ENCODE peak calls at places on chromosomes 11 and 22, in four cellular contexts. One of them, this sample, is unnamed. For H3K36me3, the result is how much of the 10 kb centered on the place peaks cover.

GRCh38 chr11:125358254-125358840 is 137.7 kb downstream of the FEZ1 start:
- DNase-seq in heart right ventricle: no peak
- DNase-seq in NT2/D1: no peak
- DNase-seq in GM23248: peak
- DNase-seq in this sample: no peak

GRCh38 chr22:43533656-43534428 is 122.0 kb downstream of the MPPED1 start:
- DNase-seq in heart right ventricle: no peak
- DNase-seq in NT2/D1: no peak
- DNase-seq in GM23248: no peak
- DNase-seq in this sample: no peak

GRCh38 chr11:12810497-12810896 is 136.3 kb downstream of the TEAD1 start:
- DNase-seq in heart right ventricle: no peak
- DNase-seq in NT2/D1: no peak
- DNase-seq in GM23248: peak
- DNase-seq in this sample: no peak

GRCh38 chr22:39536711-39537110 is 4.2 kb upstream of the RPS19BP1 start:
- DNase-seq in heart right ventricle: no peak
- DNase-seq in NT2/D1: no peak
- DNase-seq in GM23248: no peak
- DNase-seq in this sample: no peak

GRCh38 chr11:17257200-17257599 is 19.3 kb upstream of the NUCB2 start:
- DNase-seq in heart right ventricle: no peak
- DNase-seq in NT2/D1: no peak
- DNase-seq in GM23248: peak
- DNase-seq in this sample: no peak

GRCh38 chr11:112523477-112523876 is 262.8 kb upstream of the PLET1 start:
- DNase-seq in heart right ventricle: peak
- DNase-seq in NT2/D1: no peak
- DNase-seq in GM23248: peak
- DNase-seq in this sample: no peak

GRCh38 chr11:36454991-36455611 is 55.0 kb downstream of the TRAF6 start:
- DNase-seq in heart right ventricle: peak
- DNase-seq in NT2/D1: peak
- DNase-seq in GM23248: peak
- DNase-seq in this sample: no peak

GRCh38 chr22:29307658-29308147 is 1.3 kb downstream of the GAS2L1 start:
- DNase-seq in heart right ventricle: no peak
- DNase-seq in NT2/D1: no peak
- DNase-seq in GM23248: no peak
- DNase-seq in this sample: no peak

GRCh38 chr11:126824035-126824607 is 176.4 kb downstream of the KIRREL3 start:
- DNase-seq in heart right ventricle: no peak
- DNase-seq in NT2/D1: no peak
- DNase-seq in GM23248: no peak
- DNase-seq in this sample: no peak

GRCh38 chr11:70668204-70669202 is 270.2 kb downstream of the CTTN start:
- DNase-seq in heart right ventricle: no peak
- DNase-seq in NT2/D1: no peak
- DNase-seq in GM23248: no peak
- DNase-seq in this sample: no peak

GRCh38 chr22:43173976-43174720 is 12.8 kb downstream of the TTLL12 start:
- DNase-seq in heart right ventricle: no peak
- DNase-seq in NT2/D1: no peak
- DNase-seq in GM23248: no peak
- DNase-seq in this sample: no peak

GRCh38 chr22:36406139-36406538 is 18.4 kb upstream of the MYH9 start:
- DNase-seq in heart right ventricle: no peak
- DNase-seq in NT2/D1: no peak
- DNase-seq in GM23248: peak
- DNase-seq in this sample: no peak

GRCh38 chr22:19955241-19956128 is 13.9 kb upstream of the TXNRD2 start:
- DNase-seq in heart right ventricle: no peak
- DNase-seq in NT2/D1: no peak
- DNase-seq in GM23248: no peak
- DNase-seq in this sample: no peak

GRCh38 chr11:832529-833113 is at the start of gene CD151:
- DNase-seq in heart right ventricle: no peak
- DNase-seq in NT2/D1: no peak
- DNase-seq in GM23248: peak
- DNase-seq in this sample: peak

GRCh38 chr11:26741036-26741435 is 19.2 kb upstream of the SLC5A12 start:
- DNase-seq in heart right ventricle: no peak
- DNase-seq in NT2/D1: no peak
- DNase-seq in GM23248: peak
- DNase-seq in this sample: no peak

GRCh38 chr11:598005-598680 is 17.6 kb downstream of the IRF7 start:
- DNase-seq in heart right ventricle: no peak
- DNase-seq in NT2/D1: no peak
- DNase-seq in GM23248: no peak
- DNase-seq in this sample: no peak

GRCh38 chr22:45164217-45165123 is 745 bp downstream of the NUP50 start:
- DNase-seq in heart right ventricle: peak
- DNase-seq in NT2/D1: no peak
- DNase-seq in GM23248: peak
- DNase-seq in this sample: peak

GRCh38 chr11:60880189-60880588 is 12.8 kb downstream of the ZP1 start:
- DNase-seq in heart right ventricle: no peak
- DNase-seq in NT2/D1: no peak
- DNase-seq in GM23248: no peak
- DNase-seq in this sample: no peak

GRCh38 chr11:122186439-122187080 is 70.5 kb upstream of the BLID start:
- DNase-seq in heart right ventricle: no peak
- DNase-seq in NT2/D1: no peak
- DNase-seq in GM23248: peak
- DNase-seq in this sample: no peak

GRCh38 chr11:118691926-118692830 is 12.7 kb upstream of the TREH start:
- DNase-seq in heart right ventricle: no peak
- DNase-seq in NT2/D1: no peak
- DNase-seq in GM23248: peak
- DNase-seq in this sample: no peak

GRCh38 chr22:46026907-46027218 is 49.9 kb upstream of the WNT7B start:
- DNase-seq in heart right ventricle: no peak
- DNase-seq in NT2/D1: no peak
- DNase-seq in GM23248: peak
- DNase-seq in this sample: no peak

GRCh38 chr11:68256331-68256741 is 15.4 kb downstream of the C11orf24 start:
- DNase-seq in heart right ventricle: no peak
- DNase-seq in NT2/D1: no peak
- DNase-seq in GM23248: peak
- DNase-seq in this sample: no peak

GRCh38 chr11:10379433-10379832 is 74.6 kb downstream of the ADM start:
- DNase-seq in heart right ventricle: no peak
- DNase-seq in NT2/D1: no peak
- DNase-seq in GM23248: peak
- DNase-seq in this sample: no peak

GRCh38 chr22:47030881-47031627 is 268.6 kb downstream of the TBC1D22A start:
- DNase-seq in heart right ventricle: no peak
- DNase-seq in NT2/D1: no peak
- DNase-seq in GM23248: peak
- DNase-seq in this sample: no peak

GRCh38 chr11:121892131-121892681 is 223.8 kb downstream of the BLID start:
- DNase-seq in heart right ventricle: no peak
- DNase-seq in NT2/D1: peak
- DNase-seq in GM23248: peak
- DNase-seq in this sample: no peak

GRCh38 chr11:1202154-1202775 is 20.6 kb upstream of the MUC5B start:
- DNase-seq in heart right ventricle: no peak
- DNase-seq in NT2/D1: no peak
- DNase-seq in GM23248: peak
- DNase-seq in this sample: no peak

GRCh38 chr22:30521368-30522156 is 16.1 kb upstream of the SEC14L4 start:
- DNase-seq in heart right ventricle: no peak
- DNase-seq in NT2/D1: no peak
- DNase-seq in GM23248: no peak
- DNase-seq in this sample: no peak

GRCh38 chr22:27110985-27111451 is 453.6 kb downstream of the MIAT start:
- DNase-seq in heart right ventricle: no peak
- DNase-seq in NT2/D1: no peak
- DNase-seq in GM23248: peak
- DNase-seq in this sample: no peak

GRCh38 chr22:37782340-37783168 is 25.2 kb upstream of the GCAT start:
- DNase-seq in heart right ventricle: no peak
- DNase-seq in NT2/D1: no peak
- DNase-seq in GM23248: peak
- DNase-seq in this sample: no peak

GRCh38 chr11:66264893-66265292 is 3.5 kb upstream of the RAB1B start:
- DNase-seq in heart right ventricle: no peak
- DNase-seq in NT2/D1: no peak
- DNase-seq in GM23248: peak
- DNase-seq in this sample: peak

GRCh38 chr11:66934971-66935779 is 23.0 kb downstream of the PC start:
- DNase-seq in heart right ventricle: no peak
- DNase-seq in NT2/D1: no peak
- DNase-seq in GM23248: peak
- DNase-seq in this sample: no peak

GRCh38 chr11:133939558-133939957 is 17.2 kb downstream of the IGSF9B start:
- DNase-seq in heart right ventricle: no peak
- DNase-seq in NT2/D1: no peak
- DNase-seq in GM23248: no peak
- DNase-seq in this sample: no peak
- H3K4me3 ChIP-seq in heart right ventricle: no peak
- H3K4me3 ChIP-seq in NT2/D1: no peak
- H3K4me3 ChIP-seq in GM23248: no peak
- H3K4me3 ChIP-seq in this sample: no peak

GRCh38 chr11:57493507-57494503 is 21.7 kb downstream of the SLC43A1 start:
- DNase-seq in heart right ventricle: no peak
- DNase-seq in NT2/D1: no peak
- DNase-seq in GM23248: peak
- DNase-seq in this sample: peak

GRCh38 chr11:57490456-57491248 is 24.9 kb downstream of the SLC43A1 start:
- DNase-seq in heart right ventricle: no peak
- DNase-seq in NT2/D1: no peak
- DNase-seq in GM23248: peak
- DNase-seq in this sample: no peak

GRCh38 chr11:57487920-57488319 is 27.6 kb downstream of the SLC43A1 start:
- DNase-seq in heart right ventricle: no peak
- DNase-seq in NT2/D1: no peak
- DNase-seq in GM23248: no peak
- DNase-seq in this sample: no peak

GRCh38 chr11:57487021-57487778 is 26.9 kb downstream of the RTN4RL2 start:
- DNase-seq in heart right ventricle: no peak
- DNase-seq in NT2/D1: no peak
- DNase-seq in GM23248: no peak
- DNase-seq in this sample: no peak

GRCh38 chr11:57491371-57492061 is 24.0 kb downstream of the SLC43A1 start:
- DNase-seq in heart right ventricle: no peak
- DNase-seq in NT2/D1: no peak
- DNase-seq in GM23248: peak
- DNase-seq in this sample: peak
- H3K36me3 ChIP-seq in heart right ventricle: under half
- H3K36me3 ChIP-seq in NT2/D1: under half
- H3K36me3 ChIP-seq in GM23248: under half
- H3K36me3 ChIP-seq in this sample: under half

GRCh38 chr11:119809346-119809745 is 80.3 kb upstream of the NECTIN1 start:
- DNase-seq in heart right ventricle: no peak
- DNase-seq in NT2/D1: no peak
- DNase-seq in GM23248: no peak
- DNase-seq in this sample: no peak
- H3K4me3 ChIP-seq in heart right ventricle: no peak
- H3K4me3 ChIP-seq in NT2/D1: no peak
- H3K4me3 ChIP-seq in GM23248: no peak
- H3K4me3 ChIP-seq in this sample: no peak

GRCh38 chr11:6602096-6602940 is 1.1 kb downstream of the RRP8 start:
- DNase-seq in heart right ventricle: peak
- DNase-seq in NT2/D1: no peak
- DNase-seq in GM23248: peak
- DNase-seq in this sample: no peak
- H3K36me3 ChIP-seq in heart right ventricle: under half
- H3K36me3 ChIP-seq in NT2/D1: half or more
- H3K36me3 ChIP-seq in GM23248: under half
- H3K36me3 ChIP-seq in this sample: under half

DNA sequence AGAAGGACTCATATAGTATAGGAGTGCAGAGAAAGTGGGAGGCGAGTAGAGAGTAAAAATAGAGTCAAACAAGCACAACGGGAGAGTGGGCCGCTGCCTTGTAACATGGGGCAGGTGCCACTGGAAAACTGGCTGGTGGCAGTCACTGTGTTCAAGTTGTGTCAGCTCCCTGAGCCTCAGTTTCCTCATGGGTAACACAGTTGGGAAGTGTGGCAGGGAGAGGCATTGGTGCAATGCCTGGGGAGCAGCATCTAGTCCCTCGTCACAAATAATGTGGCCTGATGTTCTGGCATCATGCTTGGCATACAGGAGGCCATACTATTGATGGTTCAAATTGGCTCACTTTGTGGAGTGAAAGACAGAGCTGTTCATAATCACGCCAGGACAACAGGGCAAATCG is 78.9 kb upstream of the SPON1 start:
- DNase-seq in heart right ventricle: no peak
- DNase-seq in NT2/D1: no peak
- DNase-seq in GM23248: no peak
- DNase-seq in this sample: no peak
- H3K4me3 ChIP-seq in heart right ventricle: no peak
- H3K4me3 ChIP-seq in NT2/D1: no peak
- H3K4me3 ChIP-seq in GM23248: no peak
- H3K4me3 ChIP-seq in this sample: no peak

This sample was measured in small intestine.